ENCODE peak calls at places on chromosomes 16 and 17, in six cellular contexts. One of them, this sample, is unnamed.

GRCh38 chr17:77890771-77891170 is 67.7 kb upstream of the TNRC6C start:
- DNase-seq in right lobe of liver: no peak
- DNase-seq in tibial artery: no peak
- DNase-seq in mammary epithelial cell: no peak
- DNase-seq in tibial nerve: no peak
- DNase-seq in Peyer's patch: peak; percentile 30
- DNase-seq in this sample: no peak

GRCh38 chr17:12973496-12974318 is 44.1 kb downstream of the ELAC2 start:
- DNase-seq in right lobe of liver: no peak
- DNase-seq in tibial artery: no peak
- DNase-seq in mammary epithelial cell: no peak
- DNase-seq in tibial nerve: no peak
- DNase-seq in Peyer's patch: no peak
- DNase-seq in this sample: no peak

GRCh38 chr17:17064322-17064721 is 22.1 kb downstream of the MPRIP start:
- DNase-seq in right lobe of liver: peak; percentile 9
- DNase-seq in tibial artery: peak; percentile 25
- DNase-seq in mammary epithelial cell: no peak
- DNase-seq in tibial nerve: no peak
- DNase-seq in Peyer's patch: peak; percentile 32
- DNase-seq in this sample: no peak

GRCh38 chr16:9094008-9094846 is 2.8 kb downstream of the HAPSTR1 start:
- DNase-seq in right lobe of liver: no peak
- DNase-seq in tibial artery: no peak
- DNase-seq in mammary epithelial cell: peak; percentile 23
- DNase-seq in tibial nerve: no peak
- DNase-seq in Peyer's patch: no peak
- DNase-seq in this sample: no peak

GRCh38 chr17:47812146-47812920 is 9.3 kb downstream of the OSBPL7 start:
- DNase-seq in right lobe of liver: peak; percentile 14
- DNase-seq in tibial artery: peak; percentile 56
- DNase-seq in mammary epithelial cell: no peak
- DNase-seq in tibial nerve: no peak
- DNase-seq in Peyer's patch: no peak
- DNase-seq in this sample: no peak

GRCh38 chr16:2769675-2770056 is 7.4 kb downstream of the ELOB start:
- DNase-seq in right lobe of liver: no peak
- DNase-seq in tibial artery: no peak
- DNase-seq in mammary epithelial cell: peak; percentile 74
- DNase-seq in tibial nerve: peak; percentile 71
- DNase-seq in Peyer's patch: peak; percentile 81
- DNase-seq in this sample: no peak

GRCh38 chr16:6643083-6643686 is 689.5 kb upstream of the RBFOX1 start:
- DNase-seq in right lobe of liver: no peak
- DNase-seq in tibial artery: no peak
- DNase-seq in mammary epithelial cell: peak; percentile 41
- DNase-seq in tibial nerve: peak; percentile 85
- DNase-seq in Peyer's patch: peak; percentile 83
- DNase-seq in this sample: peak; percentile 56

GRCh38 chr16:79651363-79651762 is 50.8 kb upstream of the MAF start:
- DNase-seq in right lobe of liver: no peak
- DNase-seq in tibial artery: peak; percentile 85
- DNase-seq in mammary epithelial cell: peak; percentile 94
- DNase-seq in tibial nerve: peak; percentile 29
- DNase-seq in Peyer's patch: peak; percentile 61
- DNase-seq in this sample: peak; percentile 83

DNA sequence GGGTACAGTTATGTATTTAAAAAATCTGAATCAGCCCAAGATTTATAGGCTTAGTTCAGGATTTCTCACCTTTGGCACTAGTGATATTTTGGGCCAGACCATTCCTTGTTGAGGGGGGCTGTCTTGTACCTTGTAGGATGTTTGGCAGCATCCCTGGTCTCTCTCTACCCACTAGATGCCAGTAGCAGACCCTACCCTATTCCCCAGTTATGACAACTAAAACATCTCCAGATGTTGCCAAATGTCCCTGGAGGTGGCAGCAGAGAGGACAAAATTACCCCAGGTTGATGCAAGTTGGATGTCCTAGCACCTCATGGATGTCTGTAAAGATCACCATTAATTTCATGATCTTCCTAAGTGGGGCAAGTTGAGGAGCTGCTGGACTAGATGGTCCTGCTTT is 45.8 kb downstream of the SYT17 start:
- DNase-seq in right lobe of liver: no peak
- DNase-seq in tibial artery: no peak
- DNase-seq in mammary epithelial cell: no peak
- DNase-seq in tibial nerve: no peak
- DNase-seq in Peyer's patch: no peak
- DNase-seq in this sample: no peak
- TF ChIP-seq CTCF in right lobe of liver: peak; percentile 14
- TF ChIP-seq CTCF in tibial artery: no peak
- TF ChIP-seq CTCF in mammary epithelial cell: peak; percentile 16
- TF ChIP-seq CTCF in tibial nerve: no peak
- TF ChIP-seq CTCF in Peyer's patch: no peak
- TF ChIP-seq CTCF in this sample: no peak

GRCh38 chr16:26688699-26689098 is 378.0 kb upstream of the C16orf82 start:
- DNase-seq in right lobe of liver: no peak
- DNase-seq in tibial artery: no peak
- DNase-seq in mammary epithelial cell: no peak
- DNase-seq in tibial nerve: no peak
- DNase-seq in Peyer's patch: no peak
- DNase-seq in this sample: no peak

DNA sequence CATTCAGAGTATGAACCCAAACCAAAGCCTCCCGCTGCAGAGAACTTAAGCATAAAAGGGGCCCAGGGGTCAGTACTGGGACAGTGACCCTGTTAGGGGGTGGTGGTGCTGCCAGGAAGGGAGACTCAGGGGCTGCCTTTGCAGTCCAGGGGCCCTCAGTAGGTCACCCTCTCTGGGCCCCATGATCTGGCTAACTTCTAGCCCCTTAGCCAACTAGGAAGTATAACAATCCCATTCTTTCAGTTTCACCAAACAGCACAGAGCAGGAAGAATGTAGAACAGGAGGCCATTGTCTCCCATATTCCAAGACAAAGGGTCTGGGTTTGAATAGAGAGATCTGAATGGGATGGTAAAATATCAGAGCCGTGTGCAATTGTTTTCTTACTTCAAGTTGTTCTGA is 378.6 kb upstream of the C16orf82 start:
- DNase-seq in right lobe of liver: no peak
- DNase-seq in tibial artery: no peak
- DNase-seq in mammary epithelial cell: no peak
- DNase-seq in tibial nerve: no peak
- DNase-seq in Peyer's patch: no peak
- DNase-seq in this sample: no peak
- H3K4me3 ChIP-seq in right lobe of liver: no peak overlapping the region
- H3K4me3 ChIP-seq in tibial artery: no peak overlapping the region
- H3K4me3 ChIP-seq in mammary epithelial cell: no peak overlapping the region
- H3K4me3 ChIP-seq in tibial nerve: no peak overlapping the region
- H3K4me3 ChIP-seq in Peyer's patch: no peak overlapping the region
- H3K4me3 ChIP-seq in this sample: no peak overlapping the region

GRCh38 chr16:57757883-57758282 is 22.3 kb downstream of the KATNB1 start:
- DNase-seq in right lobe of liver: peak; percentile 44
- DNase-seq in tibial artery: no peak
- DNase-seq in mammary epithelial cell: no peak
- DNase-seq in tibial nerve: no peak
- DNase-seq in Peyer's patch: no peak
- DNase-seq in this sample: no peak
- TF ChIP-seq CTCF in right lobe of liver: no peak
- TF ChIP-seq CTCF in tibial artery: no peak
- TF ChIP-seq CTCF in mammary epithelial cell: no peak
- TF ChIP-seq CTCF in tibial nerve: no peak
- TF ChIP-seq CTCF in Peyer's patch: no peak
- TF ChIP-seq CTCF in this sample: no peak

DNA sequence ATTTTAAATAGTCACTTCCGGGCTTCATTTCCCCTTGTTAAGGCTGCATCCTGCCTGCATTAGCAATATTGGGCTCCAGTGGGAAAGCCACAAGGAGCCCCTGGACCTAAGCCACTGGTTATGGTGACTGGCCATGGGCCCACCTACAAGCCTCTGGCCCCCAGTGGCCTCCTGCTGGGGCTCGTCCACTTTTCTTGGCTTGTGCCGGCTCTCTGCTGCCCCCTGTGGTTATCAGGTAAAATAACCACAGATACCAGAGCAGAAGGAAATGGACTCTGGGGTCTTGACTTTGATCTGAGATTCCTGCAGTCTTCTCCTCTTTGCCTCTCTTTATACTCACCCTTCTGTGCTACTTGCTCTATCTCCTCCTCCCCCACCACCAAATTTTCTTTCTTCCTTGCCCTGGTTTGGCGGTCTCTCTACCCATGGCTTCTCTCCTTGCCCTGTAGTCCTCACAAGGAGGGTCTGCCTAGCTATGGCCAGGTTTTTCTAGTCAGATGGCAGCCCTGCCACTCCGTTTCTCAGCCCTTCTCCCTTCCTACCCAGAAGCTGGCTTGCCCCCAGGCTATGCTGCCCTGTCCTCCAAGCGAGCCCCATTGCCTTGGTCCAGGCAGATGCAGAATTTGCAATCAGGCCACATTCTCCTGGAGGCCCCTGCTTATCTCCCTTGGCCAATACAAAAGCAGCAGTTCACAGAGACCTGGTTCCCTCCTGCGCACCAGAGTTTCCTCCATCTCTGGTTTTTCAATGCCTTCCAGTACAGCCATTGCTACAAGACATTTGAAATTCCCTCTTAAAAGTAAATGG is 82.9 kb upstream of the RCVRN start:
- DNase-seq in right lobe of liver: no peak
- DNase-seq in tibial artery: no peak
- DNase-seq in mammary epithelial cell: no peak
- DNase-seq in tibial nerve: no peak
- DNase-seq in Peyer's patch: no peak
- DNase-seq in this sample: no peak
- H3K4me3 ChIP-seq in right lobe of liver: no peak overlapping the region
- H3K4me3 ChIP-seq in tibial artery: no peak overlapping the region
- H3K4me3 ChIP-seq in mammary epithelial cell: no peak overlapping the region
- H3K4me3 ChIP-seq in tibial nerve: no peak overlapping the region
- H3K4me3 ChIP-seq in Peyer's patch: no peak overlapping the region
- H3K4me3 ChIP-seq in this sample: no peak overlapping the region

GRCh38 chr16:5466551-5466950 is 369.0 kb upstream of the EEF2KMT start:
- DNase-seq in right lobe of liver: no peak
- DNase-seq in tibial artery: no peak
- DNase-seq in mammary epithelial cell: no peak
- DNase-seq in tibial nerve: no peak
- DNase-seq in Peyer's patch: no peak
- DNase-seq in this sample: no peak
- TF ChIP-seq CTCF in right lobe of liver: no peak
- TF ChIP-seq CTCF in tibial artery: no peak
- TF ChIP-seq CTCF in mammary epithelial cell: no peak
- TF ChIP-seq CTCF in tibial nerve: no peak
- TF ChIP-seq CTCF in Peyer's patch: no peak
- TF ChIP-seq CTCF in this sample: no peak

GRCh38 chr17:40613755-40614154 is 33.9 kb downstream of the SMARCE1 start:
- DNase-seq in right lobe of liver: no peak
- DNase-seq in tibial artery: no peak
- DNase-seq in mammary epithelial cell: no peak
- DNase-seq in tibial nerve: no peak
- DNase-seq in Peyer's patch: no peak
- DNase-seq in this sample: no peak

GRCh38 chr17:40614431-40615294 is 33.0 kb downstream of the SMARCE1 start:
- DNase-seq in right lobe of liver: no peak
- DNase-seq in tibial artery: no peak
- DNase-seq in mammary epithelial cell: no peak
- DNase-seq in tibial nerve: no peak
- DNase-seq in Peyer's patch: no peak
- DNase-seq in this sample: no peak

GRCh38 chr17:40611840-40612509 is 35.6 kb downstream of the SMARCE1 start:
- DNase-seq in right lobe of liver: no peak
- DNase-seq in tibial artery: no peak
- DNase-seq in mammary epithelial cell: no peak
- DNase-seq in tibial nerve: no peak
- DNase-seq in Peyer's patch: no peak
- DNase-seq in this sample: no peak

GRCh38 chr17:40610359-40610758 is 37.3 kb downstream of the SMARCE1 start:
- DNase-seq in right lobe of liver: no peak
- DNase-seq in tibial artery: no peak
- DNase-seq in mammary epithelial cell: no peak
- DNase-seq in tibial nerve: no peak
- DNase-seq in Peyer's patch: no peak
- DNase-seq in this sample: no peak

DNA sequence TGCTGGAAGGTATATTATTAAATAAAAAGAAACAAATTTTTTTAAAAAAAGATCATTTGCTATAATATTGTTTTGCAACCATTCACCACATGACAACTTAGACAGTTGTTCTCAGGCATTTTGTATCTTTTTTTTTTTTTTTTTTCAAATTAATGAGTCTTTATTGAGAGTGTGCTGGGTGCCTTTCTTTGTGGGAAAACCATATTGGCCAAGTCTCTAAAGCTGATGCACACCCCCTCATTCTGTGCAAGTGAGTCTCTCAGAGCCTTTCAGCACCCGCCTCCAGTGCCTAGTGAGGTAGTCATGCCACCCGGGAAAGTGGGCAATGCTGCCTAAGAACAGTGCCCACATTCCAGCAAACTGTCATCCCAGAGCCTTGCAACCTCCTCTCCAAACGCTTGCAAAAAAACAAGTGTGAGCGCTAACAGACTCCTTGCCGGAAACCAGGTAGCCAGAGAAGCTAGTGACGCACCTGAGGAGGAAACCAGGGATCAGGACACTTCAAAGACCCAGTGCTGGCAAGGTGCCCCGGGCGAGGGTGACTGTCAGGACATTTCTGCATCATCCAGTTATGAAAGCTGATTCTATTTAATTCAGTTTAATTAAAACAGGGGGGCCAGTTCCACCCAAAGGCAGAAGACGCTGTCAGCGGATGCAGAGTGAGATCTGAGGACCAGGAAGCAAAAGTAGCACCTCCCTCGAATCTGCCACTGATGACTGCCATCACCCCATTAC is 34.9 kb downstream of the SMARCE1 start:
- DNase-seq in right lobe of liver: no peak
- DNase-seq in tibial artery: no peak
- DNase-seq in mammary epithelial cell: peak; percentile 21
- DNase-seq in tibial nerve: no peak
- DNase-seq in Peyer's patch: peak; percentile 66
- DNase-seq in this sample: no peak
- H3K4me3 ChIP-seq in right lobe of liver: no peak overlapping the region
- H3K4me3 ChIP-seq in tibial artery: no peak overlapping the region
- H3K4me3 ChIP-seq in mammary epithelial cell: no peak overlapping the region
- H3K4me3 ChIP-seq in tibial nerve: no peak overlapping the region
- H3K4me3 ChIP-seq in Peyer's patch: no peak overlapping the region
- H3K4me3 ChIP-seq in this sample: no peak overlapping the region

GRCh38 chr17:36008998-36009665 is 7.8 kb upstream of the CCL15 start:
- DNase-seq in right lobe of liver: no peak
- DNase-seq in tibial artery: no peak
- DNase-seq in mammary epithelial cell: peak; percentile 7
- DNase-seq in tibial nerve: no peak
- DNase-seq in Peyer's patch: peak; percentile 66
- DNase-seq in this sample: no peak
- TF ChIP-seq CTCF in right lobe of liver: peak; percentile 40
- TF ChIP-seq CTCF in tibial artery: no peak
- TF ChIP-seq CTCF in mammary epithelial cell: peak; percentile 49
- TF ChIP-seq CTCF in tibial nerve: no peak
- TF ChIP-seq CTCF in Peyer's patch: peak; percentile 48
- TF ChIP-seq CTCF in this sample: peak; percentile 37

DNA sequence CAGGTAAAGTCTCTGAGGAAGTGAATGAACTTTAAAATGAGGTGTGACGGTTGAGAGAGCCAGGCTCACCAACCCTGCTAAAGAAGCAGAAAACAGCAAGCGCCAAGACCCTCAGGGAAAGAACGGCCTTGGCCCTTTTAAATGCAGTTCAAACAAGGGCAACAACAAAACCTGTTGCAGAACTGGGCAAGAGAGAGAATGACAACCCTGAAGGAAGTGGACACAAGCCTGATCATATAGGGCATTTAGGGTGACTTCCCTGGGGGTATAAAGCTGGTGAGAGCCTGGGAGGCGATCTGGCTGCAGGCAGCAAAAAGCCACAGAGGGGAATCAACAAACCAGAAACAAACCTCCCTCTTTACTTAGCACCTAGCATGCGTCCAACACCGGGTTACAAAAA is 1.0 kb downstream of the CPPED1 start:
- DNase-seq in right lobe of liver: no peak
- DNase-seq in tibial artery: no peak
- DNase-seq in mammary epithelial cell: no peak
- DNase-seq in tibial nerve: no peak
- DNase-seq in Peyer's patch: no peak
- DNase-seq in this sample: no peak
- H3K4me3 ChIP-seq in right lobe of liver: peak overlapping the region; percentile 68
- H3K4me3 ChIP-seq in tibial artery: peak overlapping the region; percentile 60
- H3K4me3 ChIP-seq in mammary epithelial cell: peak overlapping the region; percentile 73
- H3K4me3 ChIP-seq in tibial nerve: peak overlapping the region; percentile 59
- H3K4me3 ChIP-seq in Peyer's patch: peak overlapping the region; percentile 74
- H3K4me3 ChIP-seq in this sample: peak overlapping the region; percentile 62

This sample was measured in astrocyte of the spinal cord.